ENCODE peak calls at places on chromosomes 13 and 19, in four cellular contexts. W is suprapubic skin, T is breast epithelium, X is tibial artery. E is an unnamed sample.

GRCh38 chr19:4455742-4456565 is 1.6 kb downstream of the UBXN6 start:
- DNase-seq in T (no peak), W (no peak), X (no peak), E (no peak)

GRCh38 chr13:23447927-23448326 is 14.4 kb upstream of the SACS start:
- DNase-seq in T (no peak), X (no peak), W (no peak), E (no peak)

GRCh38 chr19:38417544-38418506 is 8.2 kb downstream of the RASGRP4 start:
- DNase-seq in T (no peak), X (peak; percentile 59), W (no peak), E (no peak)

GRCh38 chr19:6958786-6959185 is 62.4 kb downstream of the MBD3L2B start:
- DNase-seq in T (no peak), X (no peak), W (no peak), E (no peak)

GRCh38 chr19:39906283-39906682 is 28.2 kb downstream of the FCGBP start:
- DNase-seq in W (no peak), X (no peak), T (no peak), E (no peak)

GRCh38 chr13:39506559-39507390 is 96.2 kb downstream of the LHFPL6 start:
- DNase-seq in W (no peak), X (no peak), T (no peak), E (peak; percentile 85)

GRCh38 chr13:77611068-77611467 is 75.6 kb downstream of the SCEL start:
- DNase-seq in X (no peak), W (no peak), T (no peak), E (no peak)

GRCh38 chr13:110263906-110264305 is 43.1 kb downstream of the COL4A1 start:
- DNase-seq in X (no peak), W (no peak), T (no peak), E (no peak)

GRCh38 chr19:13995017-13995728 is 10.9 kb downstream of the RFX1 start:
- DNase-seq in T (no peak), W (no peak), X (peak; percentile 45), E (no peak)

GRCh38 chr13:113927661-113928581 is 46.0 kb downstream of the C13orf46 start:
- DNase-seq in W (peak; percentile 90), T (peak; percentile 85), X (peak; percentile 84), E (peak; percentile 42)

GRCh38 chr19:41356984-41357739 is 3.4 kb upstream of the TGFB1 start:
- DNase-seq in T (no peak), W (no peak), X (no peak), E (no peak)

GRCh38 chr19:31300406-31300805 is 48.8 kb downstream of the TSHZ3 start:
- DNase-seq in W (no peak), T (no peak), X (no peak), E (no peak)

GRCh38 chr13:44904982-44905381 is 84.3 kb downstream of the NUFIP1 start:
- DNase-seq in T (no peak), X (peak; percentile 52), W (peak; percentile 82), E (no peak)

GRCh38 chr19:17557461-17557860 is 2.0 kb downstream of the COLGALT1 start:
- DNase-seq in X (peak; percentile 48), W (no peak), T (no peak), E (no peak)

GRCh38 chr19:48085904-48086864 is 24.4 kb downstream of the PLA2G4C start:
- DNase-seq in X (no peak), W (no peak), T (peak; percentile 27), E (no peak)

GRCh38 chr13:85508683-85509329 is 290.4 kb downstream of the SLITRK6 start:
- DNase-seq in X (peak; percentile 34), W (no peak), T (no peak), E (no peak)

GRCh38 chr19:44951179-44952159 is 3.7 kb upstream of the CLPTM1 start:
- DNase-seq in W (no peak), X (peak; percentile 66), T (peak; percentile 73), E (no peak)

GRCh38 chr19:35533822-35534521 is 716 bp downstream of the GAPDHS start:
- DNase-seq in T (no peak), X (no peak), W (no peak), E (no peak)

GRCh38 chr19:37936166-37936565 is 29.2 kb downstream of the SIPA1L3 start:
- DNase-seq in T (no peak), X (no peak), W (no peak), E (no peak)

GRCh38 chr13:24074687-24075086 is 85.8 kb upstream of the SPATA13 start:
- DNase-seq in T (no peak), W (no peak), X (peak; percentile 51), E (no peak)

GRCh38 chr13:106139407-106139806 is 396.1 kb downstream of the EFNB2 start:
- DNase-seq in X (no peak), T (no peak), W (no peak), E (no peak)

GRCh38 chr13:40485611-40486517 is 180.6 kb downstream of the FOXO1 start:
- DNase-seq in W (no peak), T (no peak), X (no peak), E (no peak)

GRCh38 chr13:75870397-75870801 is 234.3 kb downstream of the LMO7 start:
- DNase-seq in W (no peak), T (no peak), X (peak; percentile 23), E (no peak)

GRCh38 chr13:37869756-37870488 is at the start of gene TRPC4:
- DNase-seq in T (no peak), X (peak; percentile 30), W (no peak), E (peak; percentile 54)

GRCh38 chr19:7356899-7357627 is 8.3 kb downstream of the ARHGEF18 start:
- DNase-seq in T (no peak), W (no peak), X (no peak), E (no peak)

GRCh38 chr19:41373993-41374392 is 2.3 kb upstream of the TMEM91 start:
- DNase-seq in T (peak; percentile 89), X (peak; percentile 72), W (peak; percentile 91), E (no peak)

GRCh38 chr13:48334534-48335127 is 31.1 kb downstream of the RB1 start:
- DNase-seq in W (no peak), X (no peak), T (no peak), E (no peak)

GRCh38 chr13:85995788-85996418 is 196.7 kb upstream of the SLITRK6 start:
- DNase-seq in X (no peak), W (no peak), T (no peak), E (no peak)

GRCh38 chr19:41225238-41226052 is 6.4 kb downstream of the AXL start:
- DNase-seq in T (no peak), W (no peak), X (peak; percentile 88), E (peak; percentile 95)

GRCh38 chr13:112730157-112730671 is 40.4 kb downstream of the ATP11A start:
- DNase-seq in T (no peak), W (no peak), X (peak; percentile 9), E (peak; percentile 49)

GRCh38 chr19:50837300-50837699 is 3.9 kb upstream of the KLK15 start:
- DNase-seq in W (no peak), X (no peak), T (no peak), E (no peak)

DNA sequence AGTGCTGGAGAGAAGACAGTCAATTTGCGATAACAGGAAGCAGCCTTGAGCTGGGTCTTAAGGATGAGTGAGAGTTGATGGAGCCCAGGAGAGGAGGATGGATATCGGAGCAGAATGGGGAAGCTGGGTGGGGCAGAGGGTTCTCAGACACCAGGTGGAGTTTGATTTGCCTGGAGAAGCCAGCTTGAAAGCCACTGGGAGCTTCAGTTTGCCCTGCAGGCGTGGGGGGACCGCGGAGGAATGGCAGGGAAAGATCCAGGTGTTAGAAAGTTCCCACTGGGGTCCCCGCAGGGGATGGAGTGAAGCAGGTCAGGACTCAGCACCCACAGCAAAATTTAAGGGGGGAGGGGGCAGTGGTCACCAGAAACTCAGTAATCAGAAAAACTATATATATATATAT is 887 bp upstream of the CDC42EP5 start:
- DNase-seq in W (peak; percentile 59), T (no peak), X (no peak), E (no peak)
- H3K4me3 ChIP-seq in W (no peak overlapping the region), T (no peak overlapping the region), X (no peak overlapping the region), E (no peak overlapping the region)

GRCh38 chr13:33611016-33611805 is 206.7 kb upstream of the RFC3 start:
- DNase-seq in W (no peak), X (peak; percentile 42), T (no peak), E (no peak)

GRCh38 chr13:33615436-33615835 is 202.5 kb upstream of the RFC3 start:
- DNase-seq in W (no peak), T (no peak), X (no peak), E (no peak)

GRCh38 chr13:33612641-33613638 is 205.0 kb upstream of the RFC3 start:
- DNase-seq in T (no peak), W (no peak), X (no peak), E (no peak)

GRCh38 chr13:33606692-33607091 is 211.3 kb upstream of the RFC3 start:
- DNase-seq in W (no peak), T (no peak), X (no peak), E (no peak)

DNA sequence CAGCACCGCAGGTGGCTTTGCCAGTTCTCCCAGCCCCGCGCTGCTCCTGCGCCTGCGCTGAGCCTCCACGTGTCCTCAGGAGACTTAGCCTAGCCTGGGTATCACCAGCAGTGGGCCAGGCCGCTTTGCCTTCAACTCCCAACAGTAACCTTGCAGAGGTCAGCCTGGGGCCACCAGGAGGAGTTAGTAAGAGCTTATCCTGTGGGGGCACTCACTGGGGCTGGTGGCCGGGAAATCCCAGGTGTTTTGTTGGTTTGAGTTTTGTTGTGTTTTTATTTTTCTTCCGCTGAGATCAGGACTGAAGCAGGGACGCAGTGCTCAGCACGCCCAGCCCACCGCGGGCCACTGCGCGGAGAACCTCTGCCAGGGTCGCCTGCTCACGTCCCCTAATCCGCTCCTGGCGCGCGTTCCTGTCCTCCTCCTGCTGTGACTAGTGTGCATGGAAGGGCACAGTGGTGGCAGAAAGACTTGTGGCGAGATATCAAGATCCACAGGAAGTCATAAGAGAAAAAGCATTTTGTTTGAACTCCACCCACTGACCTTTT is 207.4 kb upstream of the RFC3 start:
- DNase-seq in W (no peak), X (peak; percentile 28), T (no peak), E (no peak)
- H3K27ac ChIP-seq in W (peak overlapping the region; percentile 12), X (peak overlapping the region; percentile 67), T (peak overlapping the region; percentile 90), E (peak overlapping the region; percentile 35)

GRCh38 chr13:33640832-33641231 is 177.1 kb upstream of the RFC3 start:
- DNase-seq in X (no peak), T (no peak), W (no peak), E (no peak)
- H3K4me1 ChIP-seq in X (peaks cover 6% of the 10 kb centered on the region), T (no peaks in the 10 kb centered on the region), W (peaks cover 35% of the 10 kb centered on the region), E (peaks cover 48% of the 10 kb centered on the region)

GRCh38 chr13:26557051-26557392 is 461 bp upstream of the WASF3 start:
- DNase-seq in W (no peak), X (no peak), T (no peak), E (no peak)

GRCh38 chr13:26560456-26560855 is 3.0 kb downstream of the WASF3 start:
- DNase-seq in X (no peak), W (no peak), T (no peak), E (no peak)

GRCh38 chr13:26558074-26558805 is 757 bp downstream of the WASF3 start:
- DNase-seq in X (no peak), T (no peak), W (no peak), E (no peak)

GRCh38 chr13:26557393-26558073 is at the start of gene WASF3:
- DNase-seq in W (peak; percentile 97), X (peak; percentile 90), T (peak; percentile 92), E (peak; percentile 93)

GRCh38 chr13:26558912-26559485 is 1.5 kb downstream of the WASF3 start:
- DNase-seq in T (no peak), X (no peak), W (no peak), E (no peak)
- H3K4me3 ChIP-seq in T (peak overlapping the region; percentile 81), X (peak overlapping the region; percentile 60), W (peak overlapping the region; percentile 88), E (peak overlapping the region; percentile 94)

DNA sequence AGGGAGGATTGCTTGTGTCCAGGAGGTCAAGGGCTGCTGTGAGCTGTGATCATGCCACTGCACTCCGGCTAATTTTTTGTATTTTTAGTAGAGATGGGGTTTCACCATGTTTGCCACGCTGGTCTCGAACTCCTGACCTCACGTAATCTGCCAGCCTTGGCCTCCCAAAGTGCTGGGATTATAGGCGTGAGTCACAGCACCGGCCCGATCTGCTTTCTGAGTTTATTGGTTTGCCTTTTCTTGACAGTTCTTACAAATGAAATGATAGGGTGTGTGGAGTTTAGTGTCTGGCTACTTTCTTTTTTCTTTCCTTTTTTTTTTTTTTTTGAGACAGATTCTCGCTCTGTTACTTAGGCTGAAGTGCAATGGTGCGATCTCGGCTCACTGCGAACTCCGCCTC is 848 bp downstream of the C19orf44 start:
- DNase-seq in X (no peak), T (no peak), W (no peak), E (no peak)
- H3K27ac ChIP-seq in X (peak overlapping the region; percentile 78), T (peak overlapping the region; percentile 81), W (peak overlapping the region; percentile 64), E (no peak overlapping the region)

E was measured in RWPE2.